ENCODE peak calls at places on chromosomes 7 and 10, in four cellular contexts. P is T-helper 2 cell, Q is stromal cell of bone marrow, S is NCI-H1092 treated with DMSO at 0.1 percent for 48 hours. E is an unnamed sample.

GRCh38 chr10:71501402-71501801 is 104.7 kb downstream of the CDH23 start:
- DNase-seq in Q (no peak), S (no peak), P (no peak), E (no peak)

GRCh38 chr10:133020193-133020817 is 67.4 kb upstream of the ADGRA1 start:
- DNase-seq in S (no peak), P (no peak), Q (no peak), E (no peak)

GRCh38 chr7:32941996-32942782 is 15.1 kb upstream of the FKBP9 start:
- DNase-seq in Q (peak), P (peak), S (peak), E (peak)

GRCh38 chr10:27252267-27253000 is 11.8 kb upstream of the ACBD5 start:
- DNase-seq in S (peak), P (peak), Q (no peak), E (no peak)

GRCh38 chr10:86968271-86968993 is at the start of gene ADIRF:
- DNase-seq in Q (no peak), P (no peak), S (no peak), E (no peak)

GRCh38 chr7:158251061-158251965 is 336.3 kb downstream of the PTPRN2 start:
- DNase-seq in S (no peak), Q (no peak), P (no peak), E (no peak)

GRCh38 chr7:129386563-129386962 is 47.7 kb upstream of the STRIP2 start:
- DNase-seq in Q (no peak), S (no peak), P (peak), E (no peak)

GRCh38 chr7:70271617-70272081 is 673.4 kb downstream of the AUTS2 start:
- DNase-seq in Q (peak), P (no peak), S (no peak), E (peak)

GRCh38 chr10:70309661-70310060 is 25.9 kb upstream of the NPFFR1 start:
- DNase-seq in Q (no peak), S (no peak), P (no peak), E (no peak)

GRCh38 chr10:6542999-6543430 is 37.1 kb downstream of the PRKCQ start:
- DNase-seq in P (peak), S (no peak), Q (no peak), E (no peak)

GRCh38 chr7:5426226-5426475 is 2.5 kb upstream of the TNRC18 start:
- DNase-seq in P (peak), S (peak), Q (no peak), E (no peak)

GRCh38 chr7:94973844-94974243 is 66.5 kb downstream of the PPP1R9A start:
- DNase-seq in S (no peak), P (no peak), Q (no peak), E (no peak)

GRCh38 chr7:35362341-35362740 is 108.4 kb upstream of the TBX20 start:
- DNase-seq in Q (no peak), P (no peak), S (no peak), E (no peak)

GRCh38 chr7:92955081-92955480 is 118.7 kb upstream of the CDK6 start:
- DNase-seq in P (peak), S (no peak), Q (no peak), E (peak)

GRCh38 chr10:60237977-60238376 is 151.7 kb downstream of the ANK3 start:
- DNase-seq in Q (peak), S (no peak), P (peak), E (no peak)

GRCh38 chr7:127252736-127253288 is at the start of gene GRM8:
- DNase-seq in P (no peak), Q (no peak), S (peak), E (peak)

GRCh38 chr10:86295791-86296190 is 70.8 kb downstream of the GRID1 start:
- DNase-seq in P (no peak), Q (no peak), S (no peak), E (no peak)

GRCh38 chr7:30505174-30505697 is 607 bp upstream of the GGCT start:
- DNase-seq in Q (no peak), S (no peak), P (no peak), E (no peak)

GRCh38 chr10:52443419-52444388 is 129.6 kb downstream of the DKK1 start:
- DNase-seq in S (no peak), Q (peak), P (no peak), E (peak)

GRCh38 chr10:52637592-52637991 is 135.0 kb downstream of the MBL2 start:
- DNase-seq in S (no peak), P (no peak), Q (no peak), E (no peak)

GRCh38 chr10:133361773-133362441 is 4.1 kb upstream of the FUOM start:
- DNase-seq in Q (no peak), P (no peak), S (no peak), E (no peak)

GRCh38 chr7:22563115-22563514 is 63.1 kb upstream of the STEAP1B start:
- DNase-seq in P (peak), S (peak), Q (no peak), E (no peak)

GRCh38 chr10:14244801-14245211 is 85.9 kb downstream of the FRMD4A start:
- DNase-seq in P (no peak), Q (no peak), S (no peak), E (peak)

GRCh38 chr10:91201213-91201996 is 19.1 kb upstream of the PCGF5 start:
- DNase-seq in Q (no peak), P (peak), S (no peak), E (no peak)

GRCh38 chr10:3895045-3895609 is 110.1 kb upstream of the KLF6 start:
- DNase-seq in S (no peak), Q (peak), P (no peak), E (peak)

GRCh38 chr10:63376560-63377304 is 89.0 kb downstream of the JMJD1C start:
- DNase-seq in Q (peak), S (no peak), P (no peak), E (no peak)

GRCh38 chr7:47739901-47740300 is 158.0 kb upstream of the TNS3 start:
- DNase-seq in P (no peak), Q (no peak), S (no peak), E (peak)

GRCh38 chr10:115129752-115130151 is 36.6 kb downstream of the ATRNL1 start:
- DNase-seq in S (peak), P (peak), Q (peak), E (peak)

GRCh38 chr10:101050206-101051069 is 11.4 kb upstream of the KAZALD1 start:
- DNase-seq in Q (no peak), P (peak), S (peak), E (no peak)